ENCODE peak calls at places on chromosome 7, in five cellular contexts. One of them, this sample, is unnamed.

GRCh38 chr7:34895202-34895601 is 142.1 kb downstream of the DPY19L1 start:
- DNase-seq in A549: no peak
- DNase-seq in GM13977: no peak
- DNase-seq in RWPE1: no peak
- DNase-seq in breast epithelium: no peak
- DNase-seq in this sample: no peak

GRCh38 chr7:87574630-87575029 is 26.1 kb downstream of the ABCB1 start:
- DNase-seq in breast epithelium: no peak
- DNase-seq in A549: no peak
- DNase-seq in RWPE1: peak
- DNase-seq in GM13977: peak
- DNase-seq in this sample: no peak

GRCh38 chr7:29254663-29255062 is 60.1 kb downstream of the CHN2 start:
- DNase-seq in GM13977: no peak
- DNase-seq in breast epithelium: no peak
- DNase-seq in RWPE1: no peak
- DNase-seq in A549: peak
- DNase-seq in this sample: no peak

GRCh38 chr7:585229-585711 is 65.6 kb upstream of the PDGFA start:
- DNase-seq in GM13977: no peak
- DNase-seq in A549: no peak
- DNase-seq in breast epithelium: no peak
- DNase-seq in RWPE1: no peak
- DNase-seq in this sample: no peak

GRCh38 chr7:1883834-1884582 is 213.9 kb downstream of the ELFN1 start:
- DNase-seq in breast epithelium: no peak
- DNase-seq in GM13977: no peak
- DNase-seq in A549: peak
- DNase-seq in RWPE1: no peak
- DNase-seq in this sample: no peak

GRCh38 chr7:26052721-26053120 is 99.3 kb upstream of the NFE2L3 start:
- DNase-seq in A549: peak
- DNase-seq in GM13977: no peak
- DNase-seq in RWPE1: peak
- DNase-seq in breast epithelium: no peak
- DNase-seq in this sample: peak

GRCh38 chr7:127107601-127108007 is 145.1 kb downstream of the GRM8 start:
- DNase-seq in RWPE1: peak
- DNase-seq in breast epithelium: no peak
- DNase-seq in A549: peak
- DNase-seq in GM13977: peak
- DNase-seq in this sample: peak

GRCh38 chr7:103593691-103594090 is 147.7 kb upstream of the SLC26A5 start:
- DNase-seq in A549: no peak
- DNase-seq in RWPE1: no peak
- DNase-seq in breast epithelium: no peak
- DNase-seq in GM13977: no peak
- DNase-seq in this sample: no peak

GRCh38 chr7:24907311-24907886 is 72.6 kb downstream of the OSBPL3 start:
- DNase-seq in RWPE1: peak
- DNase-seq in A549: peak
- DNase-seq in GM13977: no peak
- DNase-seq in breast epithelium: no peak
- DNase-seq in this sample: peak

GRCh38 chr7:151459726-151460473 is 20.0 kb upstream of the CRYGN start:
- DNase-seq in GM13977: no peak
- DNase-seq in RWPE1: peak
- DNase-seq in breast epithelium: peak
- DNase-seq in A549: peak
- DNase-seq in this sample: peak

GRCh38 chr7:112982441-112983063 is 104.1 kb downstream of the GPR85 start:
- DNase-seq in breast epithelium: no peak
- DNase-seq in A549: no peak
- DNase-seq in RWPE1: no peak
- DNase-seq in GM13977: no peak
- DNase-seq in this sample: no peak

GRCh38 chr7:156673454-156673853 is 32.9 kb downstream of the RNF32 start:
- DNase-seq in GM13977: no peak
- DNase-seq in A549: no peak
- DNase-seq in RWPE1: no peak
- DNase-seq in breast epithelium: no peak
- DNase-seq in this sample: no peak

GRCh38 chr7:55571534-55572377 is 546 bp downstream of the VOPP1 start:
- DNase-seq in RWPE1: peak
- DNase-seq in GM13977: peak
- DNase-seq in A549: peak
- DNase-seq in breast epithelium: no peak
- DNase-seq in this sample: peak

GRCh38 chr7:131827421-131827820 is 271.0 kb upstream of the PODXL start:
- DNase-seq in GM13977: no peak
- DNase-seq in RWPE1: no peak
- DNase-seq in breast epithelium: no peak
- DNase-seq in A549: no peak
- DNase-seq in this sample: no peak

GRCh38 chr7:123210986-123211385 is 11.2 kb upstream of the SLC13A1 start:
- DNase-seq in A549: no peak
- DNase-seq in GM13977: no peak
- DNase-seq in RWPE1: no peak
- DNase-seq in breast epithelium: no peak
- DNase-seq in this sample: no peak
- TF ChIP-seq CTCF in A549: no peak
- TF ChIP-seq CTCF in GM13977: no peak
- TF ChIP-seq CTCF in RWPE1: no peak
- TF ChIP-seq CTCF in breast epithelium: no peak
- TF ChIP-seq CTCF in this sample: no peak

GRCh38 chr7:94657771-94658693 is 2.1 kb upstream of the SGCE start:
- DNase-seq in RWPE1: peak
- DNase-seq in A549: peak
- DNase-seq in GM13977: peak
- DNase-seq in breast epithelium: peak
- DNase-seq in this sample: peak
- TF ChIP-seq CTCF in RWPE1: no peak
- TF ChIP-seq CTCF in A549: no peak
- TF ChIP-seq CTCF in GM13977: no peak
- TF ChIP-seq CTCF in breast epithelium: no peak
- TF ChIP-seq CTCF in this sample: no peak

GRCh38 chr7:100126931-100127865 is at the start of gene MBLAC1:
- DNase-seq in GM13977: peak
- DNase-seq in A549: peak
- DNase-seq in breast epithelium: peak
- DNase-seq in RWPE1: peak
- DNase-seq in this sample: peak

GRCh38 chr7:100128602-100128963 is 1.8 kb downstream of the MBLAC1 start:
- DNase-seq in GM13977: no peak
- DNase-seq in breast epithelium: no peak
- DNase-seq in RWPE1: no peak
- DNase-seq in A549: no peak
- DNase-seq in this sample: no peak

GRCh38 chr7:100124301-100125229 is 2.2 kb upstream of the MBLAC1 start:
- DNase-seq in A549: no peak
- DNase-seq in breast epithelium: no peak
- DNase-seq in GM13977: no peak
- DNase-seq in RWPE1: no peak
- DNase-seq in this sample: no peak

GRCh38 chr7:100127866-100128601 is 1.3 kb downstream of the MBLAC1 start:
- DNase-seq in breast epithelium: no peak
- DNase-seq in A549: no peak
- DNase-seq in RWPE1: no peak
- DNase-seq in GM13977: peak
- DNase-seq in this sample: no peak

DNA sequence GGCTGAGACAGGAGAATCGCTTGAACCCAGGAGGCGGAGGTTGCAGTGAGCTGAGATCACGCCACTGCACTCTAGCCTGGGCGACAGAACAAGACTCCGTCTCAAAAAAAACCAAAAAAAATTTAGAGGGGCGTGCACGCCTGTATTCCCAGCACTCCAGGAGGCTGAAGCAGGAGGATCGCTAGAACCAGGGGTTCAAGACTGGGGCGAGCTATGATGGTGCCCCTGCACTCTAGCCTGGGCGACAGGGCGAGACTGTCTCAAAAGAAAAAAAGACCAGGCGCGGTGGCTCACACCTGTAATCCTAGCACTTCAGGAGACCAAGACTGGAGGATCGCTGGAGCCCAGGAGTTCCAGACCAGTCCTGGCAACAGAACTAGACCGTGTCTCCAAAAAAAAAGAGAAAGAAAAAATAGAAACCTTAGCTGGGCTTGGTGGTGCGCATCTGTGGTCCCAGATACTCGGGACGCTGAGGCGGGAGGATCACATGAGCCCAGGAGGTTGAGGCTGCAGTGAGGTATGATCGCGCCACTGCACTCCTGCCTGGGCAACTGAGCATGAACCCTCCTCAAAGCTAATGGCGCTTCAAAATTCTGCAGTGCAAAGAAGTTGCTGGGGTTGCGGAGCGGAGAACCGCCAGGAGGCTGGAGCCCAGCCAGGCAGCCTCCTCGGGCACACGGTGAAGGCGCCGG is 382 bp upstream of the MBLAC1 start:
- DNase-seq in A549: no peak
- DNase-seq in RWPE1: no peak
- DNase-seq in GM13977: no peak
- DNase-seq in breast epithelium: no peak
- DNase-seq in this sample: no peak
- TF ChIP-seq CTCF in A549: no peak
- TF ChIP-seq CTCF in RWPE1: no peak
- TF ChIP-seq CTCF in GM13977: no peak
- TF ChIP-seq CTCF in breast epithelium: peak
- TF ChIP-seq CTCF in this sample: no peak

DNA sequence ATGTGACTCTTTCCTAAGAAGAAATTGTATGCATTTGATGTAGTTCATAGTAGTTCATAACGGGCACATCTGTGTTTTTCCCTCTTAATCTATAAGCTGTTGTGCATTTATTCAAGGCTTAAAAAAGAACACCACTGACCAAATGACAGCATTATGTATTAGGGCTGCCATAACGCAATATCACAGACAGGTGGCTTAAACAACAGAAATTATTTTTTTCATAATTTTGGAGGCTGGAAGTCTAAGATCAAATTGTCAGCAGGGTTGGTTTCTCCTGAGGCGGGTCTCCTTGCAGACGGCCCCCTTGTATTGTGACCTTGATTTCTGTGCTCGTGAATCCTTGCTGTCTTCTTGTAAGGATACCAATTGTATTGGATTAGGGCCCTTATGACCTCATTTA is 627 bp upstream of the SSMEM1 start:
- DNase-seq in GM13977: no peak
- DNase-seq in RWPE1: no peak
- DNase-seq in A549: no peak
- DNase-seq in breast epithelium: no peak
- DNase-seq in this sample: no peak
- TF ChIP-seq CTCF in GM13977: no peak
- TF ChIP-seq CTCF in RWPE1: no peak
- TF ChIP-seq CTCF in A549: no peak
- TF ChIP-seq CTCF in breast epithelium: no peak
- TF ChIP-seq CTCF in this sample: no peak

DNA sequence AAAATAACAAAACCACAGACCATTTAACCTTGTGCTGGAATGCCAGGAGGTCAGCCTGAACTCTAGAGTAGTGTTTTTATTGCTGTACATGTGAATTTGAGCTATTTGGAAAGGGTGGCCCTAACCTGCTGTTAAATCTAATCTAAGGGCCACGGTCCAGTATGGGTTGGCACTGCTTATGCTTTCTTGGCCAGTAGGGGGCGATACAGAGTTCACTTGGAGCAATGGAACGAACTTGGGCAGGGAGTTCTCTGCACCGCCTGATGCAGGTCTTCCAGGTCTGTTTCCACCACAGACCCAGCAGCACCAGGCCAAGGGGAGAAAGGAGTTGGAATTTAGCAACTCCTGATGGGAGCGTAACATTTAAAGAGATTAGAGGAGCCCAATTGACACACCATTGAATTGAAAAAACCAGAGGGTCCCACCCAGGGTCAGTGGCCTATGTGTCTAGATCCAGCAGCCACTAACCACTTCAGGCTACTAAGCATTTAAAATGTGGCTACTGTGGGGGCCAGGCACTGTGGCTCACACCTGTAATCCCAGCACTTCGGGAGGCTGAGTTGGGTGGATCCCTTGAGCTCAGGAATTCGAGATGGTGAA is 75.7 kb upstream of the EFCAB10 start:
- DNase-seq in RWPE1: no peak
- DNase-seq in A549: peak
- DNase-seq in breast epithelium: no peak
- DNase-seq in GM13977: peak
- DNase-seq in this sample: peak
- TF ChIP-seq CTCF in RWPE1: peak
- TF ChIP-seq CTCF in A549: peak
- TF ChIP-seq CTCF in breast epithelium: no peak
- TF ChIP-seq CTCF in GM13977: peak
- TF ChIP-seq CTCF in this sample: peak

This sample was measured in Calu3.